ENCODE peak calls at places on chromosomes 13 and 19, in four cellular contexts. One of them, this sample, is unnamed.

GRCh38 chr13:31207630-31208549 is 8.1 kb downstream of the B3GLCT start:
- DNase-seq in HCT116: no peak
- DNase-seq in GM12878: no peak
- DNase-seq in K562: no peak
- DNase-seq in this sample: no peak

GRCh38 chr13:95355491-95355890 is 54.2 kb upstream of the ABCC4 start:
- DNase-seq in HCT116: no peak
- DNase-seq in GM12878: no peak
- DNase-seq in K562: no peak
- DNase-seq in this sample: no peak

GRCh38 chr13:60282708-60283107 is 114.3 kb upstream of the TDRD3 start:
- DNase-seq in HCT116: no peak
- DNase-seq in GM12878: no peak
- DNase-seq in K562: no peak
- DNase-seq in this sample: no peak

GRCh38 chr13:25253702-25254101 is 33.6 kb downstream of the MTMR6 start:
- DNase-seq in HCT116: no peak
- DNase-seq in GM12878: no peak
- DNase-seq in K562: no peak
- DNase-seq in this sample: no peak

GRCh38 chr19:17202249-17202648 is 12.9 kb upstream of the USE1 start:
- DNase-seq in HCT116: peak
- DNase-seq in GM12878: no peak
- DNase-seq in K562: no peak
- DNase-seq in this sample: no peak

GRCh38 chr19:38650180-38650775 is 2.8 kb downstream of the ACTN4 start:
- DNase-seq in HCT116: no peak
- DNase-seq in GM12878: no peak
- DNase-seq in K562: peak
- DNase-seq in this sample: no peak

GRCh38 chr19:41795031-41795461 is 1.3 kb upstream of the CEACAM3 start:
- DNase-seq in HCT116: peak
- DNase-seq in GM12878: peak
- DNase-seq in K562: peak
- DNase-seq in this sample: peak

GRCh38 chr19:14704450-14704849 is 14.6 kb downstream of the ZNF333 start:
- DNase-seq in HCT116: no peak
- DNase-seq in GM12878: no peak
- DNase-seq in K562: no peak
- DNase-seq in this sample: no peak

GRCh38 chr19:36436531-36436930 is 18.1 kb upstream of the ZFP82 start:
- DNase-seq in HCT116: no peak
- DNase-seq in GM12878: no peak
- DNase-seq in K562: no peak
- DNase-seq in this sample: no peak

GRCh38 chr13:19156013-19156825 is 25.4 kb downstream of the TUBA3C start:
- DNase-seq in HCT116: no peak
- DNase-seq in GM12878: no peak
- DNase-seq in K562: no peak
- DNase-seq in this sample: no peak

GRCh38 chr19:17125052-17125727 is 49.6 kb downstream of the MYO9B start:
- DNase-seq in HCT116: no peak
- DNase-seq in GM12878: peak
- DNase-seq in K562: no peak
- DNase-seq in this sample: no peak

GRCh38 chr13:54287062-54287764 is 1258.6 kb downstream of the OLFM4 start:
- DNase-seq in HCT116: no peak
- DNase-seq in GM12878: no peak
- DNase-seq in K562: no peak
- DNase-seq in this sample: no peak

GRCh38 chr13:99315186-99315585 is 8.0 kb upstream of the GPR183 start:
- DNase-seq in HCT116: no peak
- DNase-seq in GM12878: no peak
- DNase-seq in K562: no peak
- DNase-seq in this sample: no peak

GRCh38 chr19:13917888-13918406 is 11.9 kb downstream of the CC2D1A start:
- DNase-seq in HCT116: no peak
- DNase-seq in GM12878: no peak
- DNase-seq in K562: no peak
- DNase-seq in this sample: no peak

GRCh38 chr13:20567881-20568528 is 1.0 kb downstream of the IFT88 start:
- DNase-seq in HCT116: no peak
- DNase-seq in GM12878: no peak
- DNase-seq in K562: no peak
- DNase-seq in this sample: no peak

GRCh38 chr13:40494932-40495619 is 171.4 kb downstream of the FOXO1 start:
- DNase-seq in HCT116: no peak
- DNase-seq in GM12878: no peak
- DNase-seq in K562: no peak
- DNase-seq in this sample: no peak

GRCh38 chr19:48333467-48334384 is 8.4 kb downstream of the EMP3 start:
- DNase-seq in HCT116: peak
- DNase-seq in GM12878: peak
- DNase-seq in K562: peak
- DNase-seq in this sample: peak

GRCh38 chr13:89627991-89628390 is 1719.5 kb upstream of the MIR17HG start:
- DNase-seq in HCT116: no peak
- DNase-seq in GM12878: no peak
- DNase-seq in K562: no peak
- DNase-seq in this sample: no peak

GRCh38 chr13:93388701-93389100 is 162.1 kb downstream of the GPC6 start:
- DNase-seq in HCT116: no peak
- DNase-seq in GM12878: no peak
- DNase-seq in K562: no peak
- DNase-seq in this sample: no peak

GRCh38 chr19:36771275-36772231 is 1.1 kb downstream of the ZNF850 start:
- DNase-seq in HCT116: no peak
- DNase-seq in GM12878: peak
- DNase-seq in K562: peak
- DNase-seq in this sample: peak

GRCh38 chr19:32692727-32693061 is 1.1 kb downstream of the NUDT19 start:
- DNase-seq in HCT116: no peak
- DNase-seq in GM12878: no peak
- DNase-seq in K562: peak
- DNase-seq in this sample: no peak

GRCh38 chr13:41767801-41768200 is 193.1 kb downstream of the VWA8 start:
- DNase-seq in HCT116: no peak
- DNase-seq in GM12878: no peak
- DNase-seq in K562: no peak
- DNase-seq in this sample: no peak

GRCh38 chr13:62643007-62643483 is 1227.4 kb upstream of the PCDH20 start:
- DNase-seq in HCT116: peak
- DNase-seq in GM12878: peak
- DNase-seq in K562: no peak
- DNase-seq in this sample: no peak

GRCh38 chr13:106690779-106691178 is 122.8 kb upstream of the ARGLU1 start:
- DNase-seq in HCT116: no peak
- DNase-seq in GM12878: no peak
- DNase-seq in K562: no peak
- DNase-seq in this sample: no peak

GRCh38 chr13:83878691-83879410 is 3.4 kb downstream of the SLITRK1 start:
- DNase-seq in HCT116: no peak
- DNase-seq in GM12878: no peak
- DNase-seq in K562: no peak
- DNase-seq in this sample: peak

GRCh38 chr19:21638776-21639175 is 128.6 kb downstream of the ZNF100 start:
- DNase-seq in HCT116: no peak
- DNase-seq in GM12878: no peak
- DNase-seq in K562: no peak
- DNase-seq in this sample: no peak

GRCh38 chr13:69565334-69565733 is 542.3 kb upstream of the ATXN8OS start:
- DNase-seq in HCT116: peak
- DNase-seq in GM12878: peak
- DNase-seq in K562: peak
- DNase-seq in this sample: no peak

GRCh38 chr19:50478901-50479715 is 2.5 kb upstream of the GARIN5A start:
- DNase-seq in HCT116: no peak
- DNase-seq in GM12878: no peak
- DNase-seq in K562: peak
- DNase-seq in this sample: peak
- TF ChIP-seq EGR1 in HCT116: no peak
- TF ChIP-seq EGR1 in GM12878: no peak
- TF ChIP-seq EGR1 in K562: no peak
- TF ChIP-seq EGR1 in this sample: no peak

GRCh38 chr19:2702170-2703076 is at the start of gene GNG7:
- DNase-seq in HCT116: peak
- DNase-seq in GM12878: no peak
- DNase-seq in K562: peak
- DNase-seq in this sample: no peak
- TF ChIP-seq EGR1 in HCT116: peak
- TF ChIP-seq EGR1 in GM12878: no peak
- TF ChIP-seq EGR1 in K562: no peak
- TF ChIP-seq EGR1 in this sample: peak

GRCh38 chr19:35334064-35334753 is 5.2 kb downstream of the CD22 start:
- DNase-seq in HCT116: no peak
- DNase-seq in GM12878: no peak
- DNase-seq in K562: no peak
- DNase-seq in this sample: no peak
- TF ChIP-seq EGR1 in HCT116: no peak
- TF ChIP-seq EGR1 in GM12878: no peak
- TF ChIP-seq EGR1 in K562: no peak
- TF ChIP-seq EGR1 in this sample: no peak

GRCh38 chr13:33483471-33483870 is 197.9 kb upstream of the STARD13 start:
- DNase-seq in HCT116: no peak
- DNase-seq in GM12878: no peak
- DNase-seq in K562: no peak
- DNase-seq in this sample: no peak
- TF ChIP-seq EGR1 in HCT116: no peak
- TF ChIP-seq EGR1 in GM12878: no peak
- TF ChIP-seq EGR1 in K562: no peak
- TF ChIP-seq EGR1 in this sample: no peak

GRCh38 chr13:33445476-33445875 is 159.9 kb upstream of the STARD13 start:
- DNase-seq in HCT116: no peak
- DNase-seq in GM12878: no peak
- DNase-seq in K562: no peak
- DNase-seq in this sample: no peak
- TF ChIP-seq EGR1 in HCT116: no peak
- TF ChIP-seq EGR1 in GM12878: no peak
- TF ChIP-seq EGR1 in K562: no peak
- TF ChIP-seq EGR1 in this sample: no peak

GRCh38 chr19:1446713-1447564 is 3.0 kb upstream of the APC2 start:
- DNase-seq in HCT116: no peak
- DNase-seq in GM12878: no peak
- DNase-seq in K562: peak
- DNase-seq in this sample: no peak

GRCh38 chr19:1445185-1445931 is 4.6 kb upstream of the APC2 start:
- DNase-seq in HCT116: no peak
- DNase-seq in GM12878: no peak
- DNase-seq in K562: peak
- DNase-seq in this sample: no peak

GRCh38 chr19:1447565-1447903 is 2.4 kb upstream of the APC2 start:
- DNase-seq in HCT116: no peak
- DNase-seq in GM12878: no peak
- DNase-seq in K562: no peak
- DNase-seq in this sample: no peak

GRCh38 chr19:1447944-1448343 is 2.0 kb upstream of the APC2 start:
- DNase-seq in HCT116: no peak
- DNase-seq in GM12878: no peak
- DNase-seq in K562: no peak
- DNase-seq in this sample: no peak

GRCh38 chr19:1445932-1446712 is 3.8 kb upstream of the APC2 start:
- DNase-seq in HCT116: no peak
- DNase-seq in GM12878: no peak
- DNase-seq in K562: peak
- DNase-seq in this sample: peak
- TF ChIP-seq EGR1 in HCT116: no peak
- TF ChIP-seq EGR1 in GM12878: no peak
- TF ChIP-seq EGR1 in K562: no peak
- TF ChIP-seq EGR1 in this sample: no peak

DNA sequence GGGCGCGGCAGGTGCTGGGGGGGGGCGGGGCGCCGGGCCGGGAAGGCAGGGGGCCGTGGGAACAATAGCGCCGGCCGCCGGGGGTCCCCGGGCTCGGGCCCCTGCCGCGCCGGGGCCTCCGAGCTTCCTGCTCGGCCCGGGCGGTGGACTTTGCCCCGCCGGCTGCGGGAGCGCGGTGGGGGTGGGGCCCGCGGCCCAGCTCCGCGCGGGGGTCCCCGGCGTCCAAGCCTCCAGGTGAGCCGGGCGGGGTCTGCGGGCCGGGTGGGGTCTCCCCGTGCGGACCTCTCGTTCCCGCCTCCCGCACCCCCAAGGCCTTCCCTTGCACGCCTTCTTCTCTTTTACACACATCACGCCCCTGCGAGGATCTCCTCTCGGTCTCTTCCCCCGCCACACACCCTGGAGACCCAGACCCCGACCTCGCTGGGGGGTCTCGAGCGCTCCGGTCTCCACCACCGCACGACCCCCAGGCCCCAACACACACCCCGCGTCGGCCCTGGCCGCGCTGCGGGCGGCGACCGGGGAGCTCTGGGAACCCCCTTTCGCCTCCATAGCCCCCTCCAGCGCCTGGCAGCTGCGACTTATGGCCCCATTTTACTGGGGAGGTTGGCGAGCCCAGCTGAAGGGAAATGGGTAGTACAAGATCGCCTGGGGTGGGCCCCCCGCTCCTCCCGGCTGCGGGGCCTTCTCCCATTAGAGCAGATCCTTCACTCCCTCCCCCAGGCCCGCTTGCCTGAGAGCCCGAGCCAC is 701 bp downstream of the CAMSAP3 start:
- DNase-seq in HCT116: no peak
- DNase-seq in GM12878: no peak
- DNase-seq in K562: no peak
- DNase-seq in this sample: no peak
- TF ChIP-seq EGR1 in HCT116: no peak
- TF ChIP-seq EGR1 in GM12878: no peak
- TF ChIP-seq EGR1 in K562: no peak
- TF ChIP-seq EGR1 in this sample: no peak

GRCh38 chr13:80921971-80922370 is 581.0 kb upstream of the SPRY2 start:
- DNase-seq in HCT116: no peak
- DNase-seq in GM12878: no peak
- DNase-seq in K562: no peak
- DNase-seq in this sample: no peak
- TF ChIP-seq EGR1 in HCT116: no peak
- TF ChIP-seq EGR1 in GM12878: no peak
- TF ChIP-seq EGR1 in K562: no peak
- TF ChIP-seq EGR1 in this sample: no peak